ENCODE peak calls at places on chromosomes 12 and 14, in ten cellular contexts. I is A549, R is stomach, D is ovary, X is H1, N is K562, Y is GM12878, K is transverse colon, T is upper lobe of left lung, V is tibial nerve. E is an unnamed sample. For H3K4me1, the result is how much of the 10 kb centered on the place peaks cover.

GRCh38 chr12:14264777-14265176 is 100.7 kb upstream of the ATF7IP start:
- DNase-seq in V (no peak), X (no peak), I (no peak), R (no peak), N (no peak), K (no peak), Y (no peak), D (no peak), T (no peak), E (no peak)

GRCh38 chr12:96981053-96981452 is 74.0 kb downstream of the NEDD1 start:
- DNase-seq in N (no peak), I (no peak), Y (no peak), X (no peak), T (no peak), V (no peak), R (no peak), D (no peak), K (no peak), E (no peak)

GRCh38 chr14:97113339-97113738 is 316.2 kb downstream of the VRK1 start:
- DNase-seq in D (no peak), I (no peak), T (no peak), K (no peak), Y (no peak), R (no peak), X (no peak), V (no peak), N (no peak), E (no peak)

GRCh38 chr12:84455598-84455997 is 457.0 kb downstream of the SLC6A15 start:
- DNase-seq in X (no peak), R (no peak), V (no peak), K (no peak), Y (no peak), N (no peak), I (no peak), T (no peak), D (no peak), E (no peak)

GRCh38 chr14:76509291-76509690 is 133.4 kb downstream of the ESRRB start:
- DNase-seq in I (no peak), T (no peak), N (no peak), V (no peak), X (no peak), D (no peak), Y (no peak), R (no peak), K (no peak), E (no peak)

GRCh38 chr14:95048771-95049312 is 108.5 kb downstream of the DICER1 start:
- DNase-seq in X (no peak), Y (no peak), I (no peak), R (peak), N (no peak), V (no peak), D (no peak), K (no peak), T (no peak), E (peak)

GRCh38 chr12:42981379-42981778 is 391.8 kb upstream of the PRICKLE1 start:
- DNase-seq in I (no peak), D (no peak), N (no peak), R (no peak), T (no peak), Y (no peak), X (no peak), V (no peak), K (no peak), E (no peak)

GRCh38 chr12:80135624-80136023 is 36.3 kb downstream of the OTOGL start:
- DNase-seq in D (no peak), T (no peak), V (no peak), K (no peak), R (no peak), Y (no peak), X (no peak), I (no peak), N (no peak), E (no peak)

GRCh38 chr12:132908145-132909029 is 21.0 kb upstream of the CHFR start:
- DNase-seq in K (peak), V (peak), T (peak), I (no peak), Y (peak), N (peak), D (peak), R (peak), X (peak), E (peak)

GRCh38 chr14:22220427-22220826 is 368.6 kb downstream of the DAD1 start:
- DNase-seq in X (no peak), V (no peak), R (no peak), K (no peak), N (no peak), Y (no peak), D (no peak), T (no peak), I (no peak), E (no peak)

GRCh38 chr12:124347805-124348658 is 53.1 kb downstream of the RFLNA start:
- DNase-seq in K (no peak), T (peak), R (no peak), Y (no peak), I (no peak), X (no peak), N (peak), V (no peak), D (no peak), E (no peak)

GRCh38 chr14:67746927-67747326 is 45.2 kb downstream of the RDH12 start:
- DNase-seq in D (no peak), X (no peak), Y (peak), R (no peak), I (no peak), K (no peak), N (no peak), V (no peak), T (no peak), E (no peak)

GRCh38 chr12:162467-163307 is 51.3 kb downstream of the SLC6A12 start:
- DNase-seq in T (no peak), R (no peak), K (no peak), V (no peak), I (no peak), Y (no peak), X (no peak), D (no peak), N (no peak), E (no peak)

GRCh38 chr12:38538319-38538718 is 221.7 kb downstream of the ALG10B start:
- DNase-seq in R (no peak), Y (no peak), D (no peak), N (no peak), K (no peak), V (no peak), T (no peak), X (no peak), I (no peak), E (no peak)

GRCh38 chr14:90397401-90398314 is 829 bp downstream of the CALM1 start:
- DNase-seq in N (peak), Y (no peak), V (no peak), X (no peak), K (peak), T (peak), R (peak), I (peak), D (peak), E (peak)

GRCh38 chr12:123532021-123532420 is 1.5 kb downstream of the RILPL1 start:
- DNase-seq in V (no peak), R (no peak), D (no peak), T (no peak), X (no peak), K (peak), N (peak), I (no peak), Y (peak), E (no peak)

GRCh38 chr14:54207075-54207474 is 189.7 kb upstream of the CDKN3 start:
- DNase-seq in K (no peak), V (no peak), N (no peak), R (no peak), T (no peak), I (no peak), D (no peak), Y (no peak), X (no peak), E (no peak)

GRCh38 chr12:12717586-12718381 is 616 bp downstream of the CDKN1B start:
- DNase-seq in Y (no peak), V (no peak), T (peak), K (peak), D (no peak), R (no peak), N (peak), I (no peak), X (no peak), E (no peak)

GRCh38 chr12:116015525-116015924 is 262.0 kb downstream of the MED13L start:
- DNase-seq in D (no peak), Y (no peak), V (no peak), R (no peak), N (peak), T (no peak), X (no peak), I (peak), K (no peak), E (no peak)

GRCh38 chr14:21025374-21026151 is 702 bp upstream of the NDRG2 start:
- DNase-seq in R (peak), Y (no peak), V (peak), D (peak), N (peak), T (peak), X (no peak), I (no peak), K (peak), E (peak)

GRCh38 chr14:100035700-100036099 is 29.5 kb upstream of the EVL start:
- DNase-seq in Y (no peak), T (no peak), N (no peak), K (no peak), I (no peak), R (no peak), D (no peak), V (no peak), X (no peak), E (no peak)

GRCh38 chr14:103275000-103275399 is 59.0 kb upstream of the EIF5 start:
- DNase-seq in I (no peak), V (no peak), X (no peak), D (no peak), Y (no peak), K (no peak), T (no peak), N (no peak), R (no peak), E (no peak)

GRCh38 chr12:41663487-41664258 is 475.6 kb downstream of the PDZRN4 start:
- DNase-seq in R (no peak), T (no peak), X (no peak), I (peak), V (no peak), D (no peak), N (no peak), K (no peak), Y (no peak), E (no peak)

GRCh38 chr12:115944851-115945496 is 332.5 kb downstream of the MED13L start:
- DNase-seq in T (no peak), I (no peak), K (no peak), N (no peak), R (no peak), Y (no peak), V (no peak), X (no peak), D (no peak), E (no peak)

GRCh38 chr14:30264161-30264560 is 294.8 kb upstream of the G2E3 start:
- DNase-seq in Y (no peak), V (no peak), I (no peak), K (no peak), R (no peak), T (no peak), N (no peak), X (no peak), D (no peak), E (no peak)

GRCh38 chr14:55136868-55137785 is 8.1 kb downstream of the LGALS3 start:
- DNase-seq in K (peak), Y (no peak), T (no peak), D (peak), V (peak), R (peak), I (no peak), N (no peak), X (no peak), E (peak)

GRCh38 chr12:8697476-8698131 is at the start of gene RIMKLB:
- DNase-seq in X (no peak), V (peak), N (peak), T (peak), K (peak), I (peak), Y (no peak), R (peak), D (peak), E (peak)

GRCh38 chr14:37036669-37037341 is 135.6 kb downstream of the SLC25A21 start:
- DNase-seq in T (no peak), I (no peak), D (no peak), Y (no peak), K (no peak), V (no peak), N (no peak), X (no peak), R (no peak), E (no peak)

DNA sequence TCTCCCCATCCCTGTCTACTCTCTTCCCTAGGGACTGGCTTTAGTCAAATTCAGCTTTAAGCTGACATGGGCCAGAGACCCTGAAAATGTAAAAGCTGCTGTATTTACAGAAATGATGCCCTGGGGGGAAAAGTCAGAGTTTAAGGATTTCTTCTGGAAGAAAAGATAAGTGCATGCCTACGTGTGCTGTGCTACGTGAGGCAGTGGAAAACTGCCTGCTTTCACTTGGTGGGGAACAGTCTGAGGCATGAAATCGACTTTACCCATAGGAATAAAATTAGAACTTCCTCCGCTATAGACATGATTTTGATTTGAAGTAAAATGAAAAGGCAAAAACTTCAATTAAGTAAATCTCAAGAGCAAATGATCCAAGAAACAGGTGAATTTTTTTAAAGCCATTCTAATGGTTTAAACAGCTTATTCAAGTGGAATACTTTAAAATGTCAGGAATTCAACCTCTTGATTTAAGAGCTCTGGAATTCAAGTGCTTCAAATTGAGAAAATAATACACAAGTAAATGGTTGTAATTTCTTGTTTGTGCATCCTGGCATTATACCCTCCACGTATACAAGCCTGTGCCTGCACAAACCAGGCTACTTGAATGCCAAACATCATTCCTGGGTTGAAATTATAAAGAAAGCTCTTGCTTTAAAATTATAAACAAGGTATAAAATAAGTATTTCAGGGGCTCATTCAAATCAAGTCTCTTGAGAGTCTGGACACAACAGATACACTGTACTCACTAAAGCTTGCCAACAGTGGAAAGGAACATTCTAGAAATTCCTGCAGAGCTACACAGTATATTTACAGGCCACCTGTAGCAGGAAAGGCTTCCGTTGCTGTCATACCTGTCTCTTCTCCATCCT is 168.4 kb downstream of the FOXN3 start:
- DNase-seq in T (no peak), X (no peak), R (no peak), K (no peak), I (no peak), Y (no peak), D (no peak), V (no peak), N (no peak), E (no peak)
- H3K27ac ChIP-seq in T (peak), X (no peak), R (no peak), K (no peak), I (no peak), Y (no peak), D (no peak), V (no peak), N (no peak), E (no peak)

DNA sequence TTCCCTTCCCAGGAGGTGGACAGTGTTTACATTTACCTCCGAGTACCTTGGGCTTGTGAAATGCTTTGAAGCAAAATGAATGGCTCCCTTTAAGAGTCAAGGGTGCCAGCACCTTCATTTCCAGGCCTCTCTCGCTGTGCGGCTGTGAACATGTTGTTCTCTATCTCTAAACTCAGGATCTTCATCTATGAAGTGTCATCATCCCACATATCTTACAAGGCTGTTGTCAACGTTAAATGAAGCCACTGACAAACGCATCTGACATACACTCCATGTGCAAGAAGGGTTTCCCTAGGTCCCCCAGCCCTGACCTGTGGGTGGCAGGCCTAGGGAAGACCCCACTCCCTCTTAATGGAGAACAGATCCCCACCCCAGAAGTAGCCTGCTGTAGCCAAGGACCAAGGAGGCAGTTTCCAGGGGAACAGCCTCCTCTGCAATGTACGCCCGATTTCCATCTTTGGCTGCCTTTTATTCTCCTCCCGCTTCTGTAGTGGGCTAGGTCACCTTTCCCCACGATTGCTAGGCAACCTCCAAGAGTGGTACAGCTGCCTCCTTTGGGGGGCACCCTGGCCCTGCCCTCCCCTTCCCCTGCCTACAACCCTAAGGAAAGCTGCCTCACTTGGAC is 7.6 kb downstream of the ACTN1 start:
- DNase-seq in T (no peak), X (no peak), K (no peak), V (no peak), R (no peak), Y (no peak), I (no peak), N (no peak), D (no peak), E (no peak)
- H3K4me1 ChIP-seq in T (under half), X (under half), K (half or more), V (half or more), R (half or more), Y (under half), I (half or more), N (under half), D (under half), E (half or more)

DNA sequence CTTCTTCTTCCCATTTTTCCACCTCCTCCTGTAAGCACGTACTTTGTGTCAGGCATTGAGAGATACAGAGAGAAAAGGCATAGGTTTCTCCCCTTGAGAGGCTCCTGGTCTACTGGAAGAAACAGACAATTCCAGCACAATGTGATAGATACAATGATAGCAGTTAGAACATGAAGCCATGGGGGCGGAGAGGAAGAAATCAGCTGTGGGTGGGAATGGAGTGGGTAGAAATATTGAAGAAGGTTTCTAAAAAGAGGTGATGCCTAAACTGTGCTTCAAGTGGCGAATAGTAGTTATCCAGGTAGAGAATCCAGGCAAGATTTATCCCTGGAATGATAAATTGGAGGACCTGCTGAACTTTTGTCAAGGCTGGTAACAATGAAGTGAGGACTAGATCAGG is 528.8 kb downstream of the NRXN3 start:
- DNase-seq in V (no peak), R (no peak), I (no peak), T (no peak), X (no peak), Y (no peak), N (no peak), D (no peak), K (no peak), E (no peak)
- TF ChIP-seq EP300 in V (no peak), R (no peak), I (no peak), T (no peak), X (no peak), Y (no peak), N (no peak), D (no peak), K (no peak), E (no peak)

DNA sequence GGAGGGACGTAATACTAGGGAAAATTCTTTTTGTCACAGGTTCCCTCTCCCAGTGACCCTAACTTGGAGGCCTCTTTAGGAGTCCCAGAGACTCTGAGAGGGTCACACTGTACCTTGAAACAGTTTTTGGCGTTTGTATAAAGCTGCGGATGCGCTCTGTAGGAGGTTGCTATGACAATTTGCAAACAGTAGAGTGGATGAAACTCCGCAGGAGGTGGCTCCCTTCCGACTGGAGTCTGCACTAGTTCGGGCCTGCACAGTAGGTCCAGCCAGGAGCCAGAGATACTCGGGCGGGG is 1.3 kb upstream of the DYRK2 start:
- DNase-seq in Y (no peak), X (no peak), T (no peak), N (no peak), I (no peak), D (peak), V (no peak), R (no peak), K (no peak), E (no peak)
- H3K27ac ChIP-seq in Y (no peak), X (no peak), T (no peak), N (no peak), I (peak), D (no peak), V (peak), R (peak), K (peak), E (no peak)

GRCh38 chr14:105195051-105195450 is 13.9 kb upstream of the NUDT14 start:
- DNase-seq in N (no peak), V (no peak), R (no peak), X (no peak), D (no peak), Y (no peak), I (no peak), K (no peak), T (peak), E (no peak)

GRCh38 chr14:105195533-105196227 is 14.6 kb upstream of the NUDT14 start:
- DNase-seq in T (peak), R (no peak), D (no peak), Y (no peak), K (no peak), N (no peak), V (no peak), I (no peak), X (no peak), E (no peak)

GRCh38 chr14:105197274-105197673 is 16.2 kb upstream of the NUDT14 start:
- DNase-seq in K (no peak), X (no peak), T (no peak), D (no peak), I (no peak), V (no peak), R (no peak), N (peak), Y (no peak), E (no peak)

GRCh38 chr14:105198588-105198987 is 17.5 kb upstream of the NUDT14 start:
- DNase-seq in X (no peak), V (no peak), N (no peak), K (no peak), R (no peak), T (peak), D (no peak), I (peak), Y (no peak), E (no peak)

GRCh38 chr14:105196228-105196960 is 15.3 kb upstream of the NUDT14 start:
- DNase-seq in R (no peak), V (no peak), X (no peak), K (no peak), T (peak), Y (no peak), N (peak), D (no peak), I (no peak), E (no peak)
- H3K4me1 ChIP-seq in R (under half), V (half or more), X (under half), K (under half), T (half or more), Y (under half), N (under half), D (under half), I (under half), E (under half)

DNA sequence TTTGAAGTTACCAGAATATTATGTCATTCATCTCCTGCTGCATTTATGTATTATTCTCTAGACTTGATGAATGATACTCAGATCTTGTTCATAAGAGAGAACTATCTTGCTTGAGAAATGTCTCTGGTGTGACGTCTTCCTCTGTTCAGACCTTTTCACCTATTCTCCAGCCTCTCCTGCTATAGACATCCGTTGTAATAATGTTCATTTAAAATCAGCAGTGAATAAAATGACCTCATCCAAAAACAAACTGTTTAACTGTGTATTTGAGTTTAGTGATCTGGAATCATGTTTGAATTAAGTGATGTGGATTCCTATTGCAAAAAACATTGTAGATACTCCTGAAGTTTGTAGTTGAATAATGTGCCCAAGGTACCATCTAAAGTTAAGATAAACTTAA is 487.1 kb downstream of the PCNX1 start:
- DNase-seq in T (no peak), K (no peak), R (no peak), N (no peak), Y (no peak), D (no peak), I (no peak), V (no peak), X (no peak), E (no peak)
- TF ChIP-seq EP300 in T (no peak), K (no peak), R (no peak), N (no peak), Y (no peak), D (no peak), I (no peak), V (no peak), X (no peak), E (no peak)

GRCh38 chr12:49824886-49825285 is 3.3 kb downstream of the NCKAP5L start:
- DNase-seq in N (no peak), D (no peak), R (no peak), X (no peak), V (no peak), I (no peak), Y (no peak), T (no peak), K (no peak), E (no peak)
- H3K27ac ChIP-seq in N (no peak), D (no peak), R (peak), X (no peak), V (peak), I (no peak), Y (no peak), T (peak), K (peak), E (peak)